ENCODE peak calls at places on chromosomes 4 and X, in four cellular contexts. C is endothelial cell of umbilical vein, I is HepG2, O is K562. X is an unnamed sample. For H3K27me3, the result is how much of the 10 kb centered on the place peaks cover.

GRCh38 chr4:187302456-187302855 is 578.8 kb upstream of the FAT1 start:
- DNase-seq in C (no peak), O (no peak), I (no peak), X (no peak)

GRCh38 chr4:123893746-123894095 is 497.1 kb downstream of the SPRY1 start:
- DNase-seq in C (no peak), O (no peak), I (no peak), X (no peak)

GRCh38 chrX:135480076-135480475 is 40.4 kb upstream of the INTS6L start:
- DNase-seq in O (peak), C (no peak), I (no peak), X (no peak)

GRCh38 chr4:5808081-5808741 is 84.7 kb downstream of the CRMP1 start:
- DNase-seq in O (no peak), C (peak), I (no peak), X (no peak)

GRCh38 chrX:136767104-136767941 is 13.4 kb downstream of the ARHGEF6 start:
- DNase-seq in C (peak), I (peak), O (peak), X (peak)

GRCh38 chr4:147586637-147587036 is 30.6 kb upstream of the TMEM184C start:
- DNase-seq in O (no peak), I (no peak), C (no peak), X (no peak)

GRCh38 chr4:185833055-185833598 is 21.1 kb upstream of the SORBS2 start:
- DNase-seq in C (peak), O (no peak), I (peak), X (no peak)

GRCh38 chrX:151852294-151852693 is 60.4 kb upstream of the MAGEA4 start:
- DNase-seq in I (no peak), O (peak), C (no peak), X (no peak)

GRCh38 chrX:6225307-6226052 is 3.2 kb downstream of the NLGN4X start:
- DNase-seq in O (no peak), C (no peak), I (no peak), X (no peak)

GRCh38 chrX:120463241-120463640 is 5.9 kb downstream of the LAMP2 start:
- DNase-seq in I (peak), C (peak), O (no peak), X (no peak)

GRCh38 chrX:79524642-79525041 is 157.5 kb upstream of the ITM2A start:
- DNase-seq in O (no peak), I (no peak), C (no peak), X (no peak)

GRCh38 chr4:121711263-121712000 is 14.7 kb upstream of the ANXA5 start:
- DNase-seq in O (peak), C (peak), I (peak), X (peak)

GRCh38 chr4:176971576-176972105 is 178.9 kb upstream of the VEGFC start:
- DNase-seq in C (peak), I (no peak), O (no peak), X (no peak)

GRCh38 chr4:107699466-107700206 is 20.4 kb downstream of the PAPSS1 start:
- DNase-seq in I (no peak), C (peak), O (no peak), X (no peak)

GRCh38 chr4:152501846-152502536 is 33.9 kb downstream of the FBXW7 start:
- DNase-seq in O (no peak), C (no peak), I (no peak), X (no peak)

GRCh38 chr4:60201052-60201673 is 999.0 kb upstream of the ADGRL3 start:
- DNase-seq in I (peak), O (peak), C (peak), X (peak)

GRCh38 chr4:154982187-154983047 is 201.3 kb downstream of the RBM46 start:
- DNase-seq in C (peak), I (peak), O (peak), X (peak)

GRCh38 chrX:53239474-53239873 is 14.5 kb upstream of the KDM5C start:
- DNase-seq in C (no peak), I (peak), O (no peak), X (peak)

GRCh38 chr4:112130903-112131302 is 14.4 kb upstream of the FAM241A start:
- DNase-seq in I (no peak), O (no peak), C (peak), X (no peak)

GRCh38 chr4:98447648-98448047 is 186.5 kb downstream of the RAP1GDS1 start:
- DNase-seq in O (no peak), C (no peak), I (no peak), X (no peak)

GRCh38 chr4:140866492-140867005 is 110.4 kb upstream of the TBC1D9 start:
- DNase-seq in C (no peak), O (no peak), I (no peak), X (no peak)

GRCh38 chrX:118212817-118213183 is 96.2 kb upstream of the KLHL13 start:
- DNase-seq in C (no peak), I (no peak), O (no peak), X (no peak)

GRCh38 chrX:10017866-10018265 is 50.7 kb downstream of the CLDN34 start:
- DNase-seq in C (peak), O (no peak), I (peak), X (no peak)

GRCh38 chr4:154124539-154125255 is 335.8 kb upstream of the SFRP2 start:
- DNase-seq in C (no peak), O (no peak), I (no peak), X (no peak)

GRCh38 chrX:15679246-15679645 is 14.6 kb upstream of the CLTRN start:
- DNase-seq in C (no peak), O (no peak), I (no peak), X (no peak)

GRCh38 chr4:18227880-18228279 is 206.3 kb upstream of the LCORL start:
- DNase-seq in I (no peak), O (no peak), C (no peak), X (no peak)

GRCh38 chrX:42119076-42119475 is 195.7 kb upstream of the CASK start:
- DNase-seq in O (no peak), I (peak), C (peak), X (no peak)

GRCh38 chr4:955931-956381 is 17.4 kb downstream of the DGKQ start:
- DNase-seq in I (no peak), C (no peak), O (no peak), X (no peak)

GRCh38 chr4:7226464-7226863 is 34.1 kb downstream of the SORCS2 start:
- DNase-seq in C (no peak), I (no peak), O (no peak), X (no peak)

GRCh38 chrX:100895365-100896075 is 21.4 kb upstream of the NOX1 start:
- DNase-seq in O (peak), I (peak), C (peak), X (peak)

GRCh38 chr4:8690811-8691775 is 98.5 kb downstream of the CPZ start:
- DNase-seq in I (no peak), C (no peak), O (no peak), X (peak)
- TF ChIP-seq JUN in I (no peak), C (no peak), O (no peak), X (no peak)

DNA sequence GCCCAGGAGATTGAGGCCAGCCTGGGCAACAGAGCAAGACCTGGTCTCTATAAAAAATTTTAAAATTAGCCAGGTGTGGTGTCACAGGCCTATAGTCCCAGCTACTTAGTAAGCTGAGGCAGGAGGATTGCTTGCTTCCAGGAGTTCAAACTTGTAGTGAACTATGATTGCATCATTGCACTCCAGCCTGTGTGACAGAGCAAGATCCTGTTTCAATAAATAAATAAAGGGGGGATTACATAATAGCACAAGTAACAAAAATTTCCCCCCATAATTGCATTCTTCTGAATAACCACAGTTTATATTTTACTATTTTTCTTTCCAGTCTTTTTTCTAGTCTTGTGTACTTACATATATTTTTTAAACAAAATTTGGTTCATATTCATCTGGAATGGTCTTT is 135.6 kb downstream of the CHIC2 start:
- DNase-seq in C (no peak), I (no peak), O (no peak), X (no peak)
- H3K27me3 ChIP-seq in C (under half), I (under half), O (under half), X (under half)

GRCh38 chrX:73850124-73851013 is 287.4 kb downstream of the CHIC1 start:
- DNase-seq in I (peak), C (peak), O (peak), X (no peak)
- TF ChIP-seq JUN in I (no peak), C (no peak), O (no peak), X (no peak)

DNA sequence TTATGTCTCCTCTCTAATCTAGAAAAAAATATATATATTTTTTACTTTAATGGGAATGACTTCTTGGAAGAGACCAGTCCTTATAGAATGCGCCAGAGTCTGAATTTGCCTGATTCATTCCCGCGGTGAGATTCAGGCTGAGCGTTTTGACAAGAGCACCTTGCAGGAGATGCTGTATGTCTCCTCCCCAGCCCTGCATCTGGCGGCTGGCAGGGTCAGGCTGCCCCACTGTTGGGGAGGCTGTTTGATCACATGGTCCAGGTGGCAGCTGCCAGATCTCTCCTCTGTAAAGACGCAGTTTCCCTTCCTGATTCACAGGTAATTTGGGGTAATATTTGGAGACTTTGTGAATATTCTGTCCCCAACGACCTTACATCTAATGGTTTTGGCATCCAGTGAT is 9.7 kb downstream of the PDZD4 start:
- DNase-seq in C (no peak), I (no peak), O (no peak), X (no peak)
- H3K27me3 ChIP-seq in C (under half), I (under half), O (under half), X (under half)